ENCODE peak calls at places on chromosomes 4 and X, in nine cellular contexts. Y is Caco-2; P is activated CD4-positive, alpha-beta T cell treated with anti-CD3 and anti-CD28 coated beads, Interleukin-2, amount 50 U/mL, for 4 hours; G is AG08396; R is NCI-H2227 treated with DMSO at 0.1 percent for 48 hours; J is heart left ventricle; M is iPS DF 6.9; A is stimulated activated CD4-positive, alpha-beta T cell treated with anti-CD3 and anti-CD28 coated beads, Interleukin-1b, Interleukin-23, amount 100 ng/mL, for 24 hours; X is DMS153. Q is an unnamed sample.

GRCh38 chrX:41474726-41475100 is 27.6 kb downstream of the NYX start:
- DNase-seq in Y (no peak), P (no peak), G (no peak), R (no peak), J (no peak), M (no peak), A (no peak), X (no peak), Q (no peak)

GRCh38 chrX:13223868-13224555 is 95.8 kb downstream of the ATXN3L start:
- DNase-seq in Y (no peak), P (no peak), G (peak), R (no peak), J (no peak), M (no peak), A (no peak), X (peak), Q (no peak)

GRCh38 chr4:187124311-187124710 is 400.7 kb upstream of the FAT1 start:
- DNase-seq in Y (no peak), P (no peak), G (no peak), R (no peak), J (no peak), M (no peak), A (no peak), X (no peak), Q (no peak)

GRCh38 chr4:181637186-181638105 is 605.8 kb upstream of the TENM3 start:
- DNase-seq in Y (no peak), P (no peak), G (no peak), R (no peak), J (no peak), M (no peak), A (no peak), X (no peak), Q (no peak)

GRCh38 chr4:173301518-173302201 is 32.5 kb downstream of the HMGB2 start:
- DNase-seq in Y (no peak), P (no peak), G (peak), R (no peak), J (no peak), M (no peak), A (no peak), X (no peak), Q (no peak)

GRCh38 chr4:5572114-5572513 is 136.2 kb downstream of the EVC2 start:
- DNase-seq in Y (no peak), P (no peak), G (no peak), R (no peak), J (no peak), M (no peak), A (no peak), X (no peak), Q (no peak)

GRCh38 chr4:17577660-17578481 is 873 bp downstream of the LAP3 start:
- DNase-seq in Y (peak), P (peak), G (peak), R (no peak), J (peak), M (no peak), A (no peak), X (no peak), Q (peak)

GRCh38 chr4:75344915-75345314 is 169.3 kb downstream of the RCHY1 start:
- DNase-seq in Y (no peak), P (no peak), G (peak), R (no peak), J (no peak), M (no peak), A (no peak), X (no peak), Q (no peak)

GRCh38 chrX:137051978-137052640 is 18.3 kb upstream of the GPR101 start:
- DNase-seq in Y (peak), P (peak), G (peak), R (peak), J (peak), M (no peak), A (peak), X (peak), Q (peak)

GRCh38 chr4:15805583-15806517 is 27.7 kb downstream of the CD38 start:
- DNase-seq in Y (peak), P (peak), G (peak), R (no peak), J (no peak), M (no peak), A (peak), X (peak), Q (no peak)

GRCh38 chr4:128450326-128451120 is 162.9 kb upstream of the PGRMC2 start:
- DNase-seq in Y (no peak), P (no peak), G (no peak), R (no peak), J (no peak), M (no peak), A (no peak), X (no peak), Q (no peak)

GRCh38 chr4:150209140-150209829 is 131.0 kb downstream of the DCLK2 start:
- DNase-seq in Y (peak), P (no peak), G (peak), R (no peak), J (peak), M (no peak), A (no peak), X (no peak), Q (no peak)

GRCh38 chr4:25223770-25224375 is 10.0 kb upstream of the PI4K2B start:
- DNase-seq in Y (peak), P (no peak), G (no peak), R (no peak), J (no peak), M (peak), A (no peak), X (no peak), Q (no peak)

GRCh38 chr4:184540307-184540706 is 66.0 kb upstream of the IRF2 start:
- DNase-seq in Y (no peak), P (no peak), G (no peak), R (no peak), J (no peak), M (no peak), A (no peak), X (no peak), Q (no peak)

GRCh38 chrX:9318761-9319160 is 146.1 kb upstream of the TBL1X start:
- DNase-seq in Y (no peak), P (no peak), G (no peak), R (peak), J (no peak), M (no peak), A (no peak), X (no peak), Q (no peak)

GRCh38 chr4:52102587-52102986 is 51.5 kb downstream of the SPATA18 start:
- DNase-seq in Y (no peak), P (no peak), G (no peak), R (no peak), J (no peak), M (no peak), A (no peak), X (no peak), Q (no peak)

GRCh38 chrX:43720082-43720481 is 64.0 kb downstream of the MAOA start:
- DNase-seq in Y (no peak), P (no peak), G (no peak), R (no peak), J (no peak), M (no peak), A (no peak), X (no peak), Q (no peak)

GRCh38 chrX:142036111-142036510 is 132.4 kb downstream of the MAGEC1 start:
- DNase-seq in Y (no peak), P (no peak), G (no peak), R (no peak), J (no peak), M (no peak), A (no peak), X (no peak), Q (no peak)

GRCh38 chr4:101286663-101287062 is 60.7 kb downstream of the PPP3CA start:
- DNase-seq in Y (no peak), P (no peak), G (no peak), R (no peak), J (no peak), M (no peak), A (no peak), X (no peak), Q (no peak)

GRCh38 chrX:130995351-130995967 is 62.7 kb upstream of the ARHGAP36 start:
- DNase-seq in Y (no peak), P (no peak), G (no peak), R (no peak), J (no peak), M (no peak), A (no peak), X (no peak), Q (no peak)

GRCh38 chrX:14228611-14229010 is 198.9 kb upstream of the GEMIN8 start:
- DNase-seq in Y (no peak), P (no peak), G (no peak), R (no peak), J (no peak), M (no peak), A (no peak), X (no peak), Q (no peak)

GRCh38 chrX:67555578-67556203 is 11.9 kb downstream of the AR start:
- DNase-seq in Y (peak), P (no peak), G (peak), R (no peak), J (no peak), M (no peak), A (no peak), X (no peak), Q (no peak)

GRCh38 chr4:169254546-169254983 is 16.2 kb downstream of the SH3RF1 start:
- DNase-seq in Y (no peak), P (no peak), G (peak), R (no peak), J (peak), M (no peak), A (no peak), X (no peak), Q (no peak)

Q was measured in GM12892.